ENCODE peak calls at places on chromosomes 4 and X, in seven cellular contexts. R is sigmoid colon, G is OCI-LY7, O is esophagus muscularis mucosa, X is body of pancreas, Q is brain microvascular endothelial cell, N is thoracic aorta. J is an unnamed sample.

GRCh38 chr4:98638661-98639060 is 19.8 kb downstream of the TSPAN5 start:
- DNase-seq in Q (no peak), G (no peak), O (peak; percentile 55), X (no peak), R (no peak), N (no peak), J (no peak)

GRCh38 chr4:181637186-181638105 is 605.8 kb upstream of the TENM3 start:
- DNase-seq in Q (peak; percentile 70), N (no peak), R (no peak), O (no peak), G (no peak), X (no peak), J (no peak)

GRCh38 chr4:33184684-33185083 is 2464.5 kb downstream of the PCDH7 start:
- DNase-seq in X (no peak), G (no peak), N (no peak), Q (no peak), R (no peak), O (no peak), J (no peak)

GRCh38 chr4:35247047-35247446 is 997.3 kb downstream of the ARAP2 start:
- DNase-seq in X (no peak), R (no peak), O (no peak), N (no peak), Q (no peak), G (no peak), J (no peak)

GRCh38 chr4:174592985-174593335 is 70.7 kb upstream of the HPGD start:
- DNase-seq in X (peak; percentile 4), R (no peak), G (no peak), O (no peak), N (no peak), Q (peak; percentile 76), J (no peak)

GRCh38 chrX:10966057-10966456 is 145.1 kb upstream of the HCCS start:
- DNase-seq in Q (no peak), X (no peak), R (no peak), O (no peak), N (no peak), G (no peak), J (no peak)

GRCh38 chrX:1661048-1661921 is 46.4 kb downstream of the ASMT start:
- DNase-seq in G (peak; percentile 98), N (no peak), O (no peak), Q (no peak), X (peak; percentile 72), R (no peak), J (no peak)

GRCh38 chr4:88573995-88574394 is 18.3 kb upstream of the HERC3 start:
- DNase-seq in R (no peak), Q (peak; percentile 12), O (no peak), N (no peak), G (no peak), X (no peak), J (no peak)

GRCh38 chr4:16227462-16227868 is 1.2 kb upstream of the TAPT1 start:
- DNase-seq in G (peak; percentile 49), R (peak; percentile 78), O (no peak), Q (peak; percentile 4), N (no peak), X (peak; percentile 53), J (no peak)

GRCh38 chrX:68784816-68785215 is 44.0 kb upstream of the EFNB1 start:
- DNase-seq in O (no peak), R (no peak), X (no peak), N (no peak), G (no peak), Q (no peak), J (no peak)

GRCh38 chrX:68462653-68463052 is 29.4 kb upstream of the OPHN1 start:
- DNase-seq in X (peak; percentile 34), N (no peak), G (peak; percentile 14), Q (peak; percentile 45), R (no peak), O (no peak), J (no peak)

GRCh38 chrX:6002056-6002455 is 226.6 kb downstream of the NLGN4X start:
- DNase-seq in G (no peak), Q (no peak), O (no peak), X (no peak), N (no peak), R (no peak), J (no peak)

GRCh38 chrX:124804962-124805361 is 458.6 kb downstream of the SH2D1A start:
- DNase-seq in G (no peak), Q (no peak), X (no peak), R (no peak), N (no peak), O (no peak), J (no peak)

GRCh38 chr4:85127653-85128052 is 161.2 kb upstream of the WDFY3 start:
- DNase-seq in G (peak; percentile 44), N (no peak), R (no peak), X (peak; percentile 55), Q (no peak), O (no peak), J (no peak)

GRCh38 chrX:101415180-101416130 is 7.4 kb downstream of the HNRNPH2 start:
- DNase-seq in N (no peak), Q (peak; percentile 44), R (no peak), O (no peak), G (peak; percentile 64), X (peak; percentile 39), J (no peak)

GRCh38 chr4:68175562-68176155 is 46.0 kb upstream of the TMPRSS11F start:
- DNase-seq in R (no peak), X (peak; percentile 49), N (no peak), Q (peak; percentile 54), G (peak; percentile 64), O (no peak), J (no peak)

GRCh38 chr4:144355809-144356757 is 215.6 kb upstream of the GYPA start:
- DNase-seq in G (peak; percentile 7), Q (peak; percentile 99), O (no peak), X (peak; percentile 29), R (no peak), N (no peak), J (no peak)

GRCh38 chr4:82906469-82906868 is 5.9 kb downstream of the THAP9 start:
- DNase-seq in G (no peak), N (no peak), X (no peak), Q (no peak), R (no peak), O (no peak), J (no peak)

GRCh38 chrX:110561036-110561435 is 202.4 kb downstream of the RTL9 start:
- DNase-seq in R (no peak), O (no peak), Q (no peak), X (no peak), G (no peak), N (no peak), J (no peak)

GRCh38 chrX:13340182-13340791 is 20.4 kb upstream of the ATXN3L start:
- DNase-seq in X (no peak), Q (no peak), G (no peak), N (no peak), O (no peak), R (no peak), J (no peak)

GRCh38 chr4:153616005-153616555 is 68.0 kb upstream of the TLR2 start:
- DNase-seq in N (no peak), X (no peak), R (no peak), Q (no peak), G (no peak), O (no peak), J (no peak)

GRCh38 chrX:132843387-132843786 is 115.0 kb downstream of the HS6ST2 start:
- DNase-seq in N (no peak), Q (no peak), X (no peak), O (no peak), G (no peak), R (no peak), J (no peak)

GRCh38 chrX:134634691-134635090 is 23.6 kb downstream of the PLAC1 start:
- DNase-seq in X (no peak), Q (no peak), N (no peak), G (no peak), O (no peak), R (no peak), J (no peak)

GRCh38 chrX:134636859-134637258 is 21.4 kb downstream of the PLAC1 start:
- DNase-seq in Q (no peak), N (no peak), R (no peak), O (no peak), G (no peak), X (no peak), J (no peak)

GRCh38 chrX:134631404-134632346 is 26.6 kb downstream of the PLAC1 start:
- DNase-seq in O (peak; percentile 90), N (no peak), G (no peak), R (peak; percentile 81), Q (no peak), X (peak; percentile 13), J (no peak)

GRCh38 chrX:134632386-134632785 is 25.9 kb downstream of the PLAC1 start:
- DNase-seq in R (no peak), O (no peak), N (no peak), X (no peak), G (no peak), Q (no peak), J (no peak)

GRCh38 chrX:134633832-134634231 is 24.4 kb downstream of the PLAC1 start:
- DNase-seq in X (no peak), R (no peak), N (no peak), G (no peak), O (no peak), Q (no peak), J (no peak)
- H3K27ac ChIP-seq in X (no peak overlapping the region), R (no peak overlapping the region), N (no peak overlapping the region), G (no peak overlapping the region), O (no peak overlapping the region), Q (no peak overlapping the region), J (no peak overlapping the region)

GRCh38 chrX:9701790-9702189 is 63.9 kb downstream of the GPR143 start:
- DNase-seq in G (no peak), N (no peak), R (no peak), O (no peak), X (no peak), Q (no peak), J (no peak)
- TF ChIP-seq CTCF in G (no peak), N (no peak), R (no peak), O (no peak), X (no peak), Q (peak; percentile 9), J (no peak)

DNA sequence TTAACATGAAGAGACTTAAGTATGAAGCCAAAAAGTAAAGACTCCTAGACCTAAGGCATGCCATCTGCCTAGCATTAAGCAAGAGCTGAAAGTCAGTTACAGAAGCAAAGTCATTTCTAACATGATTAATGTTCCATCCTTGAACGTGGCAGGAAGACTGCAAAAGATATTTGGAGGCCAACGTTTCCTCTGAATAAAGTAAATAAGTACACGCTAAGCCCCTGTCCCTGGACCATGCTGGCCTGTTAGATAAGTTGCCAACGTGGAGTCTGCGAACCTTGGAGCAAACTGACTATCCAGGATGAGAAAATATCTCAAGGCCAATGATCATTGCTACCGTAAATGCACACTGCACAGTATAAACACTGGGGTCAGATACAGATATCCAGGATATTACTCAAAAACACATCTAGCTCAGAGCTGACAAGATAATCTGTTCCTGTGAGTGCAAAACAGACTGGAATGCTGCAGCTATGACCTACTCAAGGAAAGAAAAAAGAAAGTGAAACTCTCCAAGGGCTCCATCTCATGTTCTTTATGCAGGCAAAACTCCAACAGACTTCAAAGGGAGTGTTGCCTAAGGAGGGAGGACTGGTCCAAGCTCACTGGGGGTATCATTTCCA is 255.8 kb downstream of the COL25A1 start:
- DNase-seq in R (no peak), X (no peak), Q (peak; percentile 58), O (no peak), G (no peak), N (no peak), J (no peak)
- H3K4me3 ChIP-seq in R (peak overlapping the region; percentile 22), X (no peak overlapping the region), Q (no peak overlapping the region), O (peak overlapping the region; percentile 25), G (no peak overlapping the region), N (peak overlapping the region; percentile 54), J (peak overlapping the region; percentile 55)

DNA sequence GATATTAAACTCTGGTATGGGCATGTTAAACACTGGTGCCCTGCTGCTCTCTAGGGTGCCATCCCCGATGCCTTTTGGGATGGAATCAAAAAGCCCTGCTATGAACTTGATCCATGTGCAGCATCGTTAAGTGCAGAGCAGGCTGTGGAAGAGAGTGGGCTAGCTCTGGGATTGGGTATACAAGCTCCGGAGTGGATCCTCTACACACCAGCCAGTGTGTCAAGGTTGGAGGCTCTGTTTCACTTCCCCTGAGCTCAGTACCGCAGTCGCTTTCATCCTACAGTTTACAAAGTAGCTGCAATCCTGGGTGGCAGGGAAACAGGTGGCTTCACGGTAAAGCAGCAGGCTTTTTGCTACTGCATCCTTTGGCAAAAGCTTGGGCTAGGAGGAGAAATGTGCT is 108.2 kb upstream of the SLC4A4 start:
- DNase-seq in R (no peak), X (no peak), O (no peak), N (no peak), Q (no peak), G (no peak), J (no peak)
- H3K27ac ChIP-seq in R (no peak overlapping the region), X (peak overlapping the region; percentile 64), O (peak overlapping the region; percentile 36), N (peak overlapping the region; percentile 50), Q (no peak overlapping the region), G (no peak overlapping the region), J (peak overlapping the region; percentile 60)